ENCODE peak calls at places on chromosome 17, in ten cellular contexts. E is Right ventricle myocardium superior; D is activated T-helper 9 cell treated with anti-CD3 and anti-CD28 coated beads, Interleukin-2, amount 50 U/mL, for 16 hours; M is hepatic stellate cell; L is heart left ventricle; C is CD8-positive, alpha-beta memory T cell; B is activated T-cell treated with anti-CD3 and anti-CD28 coated beads, Interleukin-2, amount 50 U/mL, for 48 hours; Y is stimulated activated CD8-positive, alpha-beta memory T cell treated with anti-CD3 and anti-CD28 coated beads, Interleukin-15, amount 100 ng/mL, for 24 hours; Q is occipital lobe; R is Caki2. Z is an unnamed sample.

GRCh38 chr17:9206160-9206988 is 185.1 kb downstream of the NTN1 start:
- DNase-seq in E (no peak), D (no peak), M (no peak), L (no peak), C (no peak), B (no peak), Y (no peak), Q (no peak), R (no peak), Z (no peak)

GRCh38 chr17:64387545-64388171 is 3.0 kb downstream of the PECAM1 start:
- DNase-seq in E (peak), D (no peak), M (no peak), L (peak), C (no peak), B (no peak), Y (no peak), Q (no peak), R (no peak), Z (no peak)

GRCh38 chr17:32261521-32261792 is 4.2 kb upstream of the RHBDL3 start:
- DNase-seq in E (no peak), D (no peak), M (no peak), L (no peak), C (no peak), B (no peak), Y (no peak), Q (no peak), R (peak), Z (no peak)

GRCh38 chr17:82435103-82435502 is 15.4 kb downstream of the CYBC1 start:
- DNase-seq in E (no peak), D (no peak), M (peak), L (no peak), C (no peak), B (no peak), Y (no peak), Q (no peak), R (no peak), Z (no peak)

GRCh38 chr17:47120521-47121095 is 68.5 kb downstream of the CDC27 start:
- DNase-seq in E (no peak), D (no peak), M (peak), L (no peak), C (no peak), B (no peak), Y (no peak), Q (no peak), R (no peak), Z (no peak)

GRCh38 chr17:54749157-54749556 is 151.5 kb upstream of the TOM1L1 start:
- DNase-seq in E (no peak), D (no peak), M (no peak), L (no peak), C (no peak), B (no peak), Y (no peak), Q (no peak), R (no peak), Z (no peak)

GRCh38 chr17:42334667-42335066 is 46.4 kb downstream of the STAT5A start:
- DNase-seq in E (no peak), D (no peak), M (no peak), L (no peak), C (no peak), B (no peak), Y (no peak), Q (no peak), R (no peak), Z (no peak)

GRCh38 chr17:70609566-70609965 is 440.2 kb downstream of the KCNJ2 start:
- DNase-seq in E (no peak), D (no peak), M (no peak), L (no peak), C (no peak), B (no peak), Y (no peak), Q (peak), R (no peak), Z (no peak)

GRCh38 chr17:32492648-32493289 is 6.0 kb downstream of the CDK5R1 start:
- DNase-seq in E (no peak), D (no peak), M (no peak), L (no peak), C (no peak), B (no peak), Y (no peak), Q (no peak), R (no peak), Z (no peak)

GRCh38 chr17:379531-380200 is 27.1 kb upstream of the RPH3AL start:
- DNase-seq in E (no peak), D (no peak), M (no peak), L (no peak), C (no peak), B (no peak), Y (no peak), Q (no peak), R (no peak), Z (no peak)

GRCh38 chr17:58247511-58248363 is 9.4 kb downstream of the LPO start:
- DNase-seq in E (no peak), D (no peak), M (no peak), L (no peak), C (no peak), B (no peak), Y (no peak), Q (no peak), R (no peak), Z (no peak)

GRCh38 chr17:28896884-28897768 is at the start of gene FLOT2:
- DNase-seq in E (peak), D (peak), M (peak), L (peak), C (peak), B (peak), Y (peak), Q (peak), R (peak), Z (peak)

GRCh38 chr17:41527076-41528023 is 758 bp downstream of the KRT19 start:
- DNase-seq in E (peak), D (no peak), M (no peak), L (peak), C (no peak), B (no peak), Y (no peak), Q (no peak), R (peak), Z (no peak)

GRCh38 chr17:19287651-19288050 is 50.5 kb downstream of the EPN2 start:
- DNase-seq in E (no peak), D (no peak), M (no peak), L (no peak), C (no peak), B (no peak), Y (no peak), Q (no peak), R (no peak), Z (no peak)

GRCh38 chr17:50501906-50502642 is 6.2 kb upstream of the MYCBPAP start:
- DNase-seq in E (no peak), D (no peak), M (no peak), L (no peak), C (no peak), B (no peak), Y (no peak), Q (no peak), R (no peak), Z (no peak)

GRCh38 chr17:45428954-45429337 is 3.7 kb downstream of the ARHGAP27 start:
- DNase-seq in E (peak), D (no peak), M (no peak), L (no peak), C (no peak), B (peak), Y (no peak), Q (no peak), R (no peak), Z (no peak)

GRCh38 chr17:16440814-16441629 is 25.7 kb downstream of the TRPV2 start:
- DNase-seq in E (no peak), D (no peak), M (no peak), L (no peak), C (no peak), B (no peak), Y (no peak), Q (no peak), R (no peak), Z (no peak)